ENCODE peak calls at places on chromosome 16, in eight cellular contexts. D is C1 segment of cervical spinal cord; H is activated CD4-positive, alpha-beta T cell treated with anti-CD3 and anti-CD28 coated beads for 48 hours; Q is iPS DF 19.7; S is Kasumi-1; P is A673; B is stimulated activated CD4-positive, alpha-beta T cell treated with anti-CD3 and anti-CD28 coated beads, Interleukin-2, amount 100 ng/mL, for 48 hours; M is CD8-positive, alpha-beta T cell. U is an unnamed sample.

GRCh38 chr16:8961811-8962390 is 1.8 kb downstream of the USP7 start:
- DNase-seq in H (peak; percentile 19), B (no peak), P (no peak), S (no peak), Q (no peak), M (no peak), D (no peak), U (no peak)

GRCh38 chr16:70391881-70392481 is 45.3 kb downstream of the DDX19A start:
- DNase-seq in B (no peak), D (no peak), M (no peak), S (no peak), H (no peak), P (no peak), Q (no peak), U (no peak)

GRCh38 chr16:50774960-50775359 is 33.1 kb downstream of the CYLD start:
- DNase-seq in M (no peak), Q (no peak), B (no peak), S (no peak), P (no peak), D (no peak), H (no peak), U (no peak)

GRCh38 chr16:81190667-81191066 is 47.8 kb upstream of the BCO1 start:
- DNase-seq in H (no peak), M (no peak), S (no peak), Q (no peak), P (no peak), B (no peak), D (no peak), U (no peak)

GRCh38 chr16:2742323-2743006 is 10.0 kb upstream of the SRRM2 start:
- DNase-seq in M (no peak), D (no peak), Q (no peak), P (no peak), S (no peak), B (no peak), H (no peak), U (no peak)

GRCh38 chr16:67551091-67551490 is 11.2 kb upstream of the CTCF start:
- DNase-seq in D (no peak), Q (no peak), S (no peak), M (no peak), H (no peak), P (no peak), B (no peak), U (no peak)

GRCh38 chr16:15440852-15441251 is 6.5 kb downstream of the BMERB1 start:
- DNase-seq in P (no peak), H (no peak), M (no peak), Q (no peak), B (no peak), S (no peak), D (no peak), U (no peak)

GRCh38 chr16:79932564-79932963 is 332.0 kb upstream of the MAF start:
- DNase-seq in S (no peak), M (no peak), D (no peak), P (no peak), B (no peak), Q (no peak), H (no peak), U (no peak)

GRCh38 chr16:78297066-78297666 is 197.7 kb downstream of the WWOX start:
- DNase-seq in M (no peak), D (no peak), Q (no peak), H (no peak), S (no peak), B (no peak), P (no peak), U (no peak)

GRCh38 chr16:79212114-79212791 is 388.3 kb downstream of the MAF start:
- DNase-seq in S (no peak), P (no peak), M (no peak), D (no peak), H (no peak), Q (no peak), B (no peak), U (no peak)

GRCh38 chr16:70801611-70802010 is 653 bp upstream of the VAC14 start:
- DNase-seq in Q (no peak), S (no peak), D (no peak), H (no peak), M (no peak), P (no peak), B (no peak), U (no peak)

GRCh38 chr16:20799599-20799998 is 6.7 kb downstream of the ERI2 start:
- DNase-seq in B (no peak), S (peak; percentile 61), M (no peak), D (no peak), H (no peak), Q (no peak), P (peak; percentile 50), U (no peak)

GRCh38 chr16:14356064-14356463 is 274.0 kb downstream of the PARN start:
- DNase-seq in M (no peak), S (no peak), Q (no peak), P (no peak), H (no peak), D (no peak), B (no peak), U (no peak)

GRCh38 chr16:57802635-57803412 is 533 bp upstream of the KIFC3 start:
- DNase-seq in B (peak; percentile 11), Q (no peak), H (no peak), S (no peak), M (no peak), D (peak; percentile 80), P (no peak), U (no peak)

GRCh38 chr16:54651851-54652770 is 278.6 kb upstream of the IRX5 start:
- DNase-seq in Q (peak; percentile 7), H (no peak), D (no peak), M (no peak), B (no peak), S (no peak), P (no peak), U (no peak)

GRCh38 chr16:10180771-10181163 is 1.5 kb downstream of the GRIN2A start:
- DNase-seq in H (peak; percentile 62), B (peak; percentile 22), D (peak; percentile 3), Q (no peak), M (no peak), P (peak; percentile 72), S (no peak), U (no peak)

GRCh38 chr16:85293899-85294642 is 181.8 kb upstream of the CIBAR2 start:
- DNase-seq in H (no peak), S (no peak), D (no peak), P (no peak), Q (no peak), B (no peak), M (no peak), U (no peak)

GRCh38 chr16:67482260-67482924 is 955 bp downstream of the AGRP start:
- DNase-seq in B (peak; percentile 3), D (no peak), P (no peak), S (no peak), Q (no peak), M (no peak), H (peak; percentile 14), U (no peak)

GRCh38 chr16:27218756-27219155 is 15.4 kb downstream of the KDM8 start:
- DNase-seq in B (no peak), M (no peak), Q (no peak), H (no peak), D (no peak), S (no peak), P (no peak), U (no peak)

GRCh38 chr16:26995522-26995921 is 71.2 kb upstream of the C16orf82 start:
- DNase-seq in H (no peak), S (no peak), Q (no peak), M (no peak), B (no peak), P (no peak), D (no peak), U (no peak)

GRCh38 chr16:81786868-81787267 is 7.8 kb downstream of the PLCG2 start:
- DNase-seq in M (no peak), B (no peak), D (no peak), Q (no peak), H (no peak), S (no peak), P (no peak), U (no peak)

GRCh38 chr16:30901201-30902069 is 5.0 kb downstream of the CTF1 start:
- DNase-seq in Q (no peak), S (peak; percentile 6), M (no peak), H (peak; percentile 14), P (no peak), D (no peak), B (no peak), U (no peak)

GRCh38 chr16:11992594-11993524 is 16.3 kb downstream of the SNX29 start:
- DNase-seq in S (no peak), P (no peak), B (no peak), Q (no peak), H (no peak), D (no peak), M (no peak), U (no peak)

GRCh38 chr16:80932725-80933124 is 74.0 kb downstream of the CMC2 start:
- DNase-seq in B (no peak), P (peak; percentile 61), Q (no peak), D (peak; percentile 14), H (no peak), S (no peak), M (no peak), U (no peak)

GRCh38 chr16:457732-458400 is 32.4 kb downstream of the RAB11FIP3 start:
- DNase-seq in H (no peak), D (no peak), P (no peak), M (no peak), B (no peak), Q (no peak), S (no peak), U (no peak)

U was measured in T-helper 9 cell.